ENCODE peak calls at places on chromosomes 16 and 17, in ten cellular contexts. L is glutamatergic neuron; X is GF-D8; B is kidney; H is HS-27A; U is ascending aorta; W is choroid plexus epithelial cell; D is fibroblast of pulmonary artery; E is naive thymus-derived CD8-positive, alpha-beta T cell; Q is hippocampal formation. F is an unnamed sample.

GRCh38 chr17:64069143-64069542 is 48.7 kb upstream of the ICAM2 start:
- DNase-seq in E (no peak), W (no peak), Q (no peak), B (no peak), U (no peak), H (no peak), X (no peak), D (no peak), L (no peak), F (no peak)

GRCh38 chr17:50934672-50935200 is 68.6 kb upstream of the TOB1 start:
- DNase-seq in L (peak; percentile 67), B (peak; percentile 40), Q (peak; percentile 40), E (no peak), U (no peak), X (no peak), H (no peak), W (no peak), D (no peak), F (peak; percentile 79)

GRCh38 chr17:62668091-62668804 is 40.8 kb downstream of the MRC2 start:
- DNase-seq in H (no peak), Q (no peak), U (no peak), X (no peak), D (no peak), L (no peak), E (no peak), B (no peak), W (no peak), F (peak; percentile 95)

GRCh38 chr16:85274924-85275323 is 162.7 kb upstream of the CIBAR2 start:
- DNase-seq in W (no peak), Q (no peak), D (no peak), L (no peak), X (no peak), H (no peak), U (no peak), B (no peak), E (no peak), F (no peak)

GRCh38 chr17:42200702-42201101 is 6.4 kb upstream of the GHDC start:
- DNase-seq in L (no peak), E (no peak), W (no peak), D (peak; percentile 88), U (no peak), B (no peak), X (no peak), Q (peak; percentile 56), H (no peak), F (no peak)

GRCh38 chr17:17439971-17440843 is 36.6 kb upstream of the MED9 start:
- DNase-seq in W (peak; percentile 65), L (peak; percentile 86), B (peak; percentile 91), H (no peak), U (no peak), Q (peak; percentile 63), X (peak; percentile 8), E (peak; percentile 73), D (peak; percentile 66), F (peak; percentile 90)

GRCh38 chr16:379961-380836 is 1.6 kb downstream of the PGAP6 start:
- DNase-seq in U (no peak), W (no peak), Q (no peak), D (no peak), E (peak; percentile 44), L (no peak), H (no peak), B (peak; percentile 75), X (no peak), F (no peak)

GRCh38 chr17:62671553-62671952 is 44.1 kb downstream of the MRC2 start:
- DNase-seq in Q (no peak), E (no peak), H (no peak), L (no peak), D (no peak), X (no peak), B (peak; percentile 82), U (no peak), W (no peak), F (peak; percentile 43)

GRCh38 chr17:2373179-2373578 is 27.7 kb downstream of the MNT start:
- DNase-seq in Q (no peak), W (no peak), D (no peak), X (no peak), B (peak; percentile 71), L (no peak), H (no peak), E (no peak), U (no peak), F (peak; percentile 74)

GRCh38 chr16:3027983-3028715 is 4.3 kb downstream of the THOC6 start:
- DNase-seq in Q (peak; percentile 17), D (peak; percentile 74), E (peak; percentile 81), H (no peak), W (peak; percentile 81), L (peak; percentile 94), U (peak; percentile 84), B (peak; percentile 94), X (peak; percentile 30), F (peak; percentile 96)

GRCh38 chr16:2296662-2297505 is 29.0 kb upstream of the RNPS1 start:
- DNase-seq in H (peak; percentile 36), E (no peak), B (peak; percentile 66), U (no peak), W (peak; percentile 33), L (peak; percentile 45), X (no peak), Q (no peak), D (peak; percentile 35), F (peak; percentile 91)

GRCh38 chr17:17204041-17204591 is 2.0 kb downstream of the PLD6 start:
- DNase-seq in E (no peak), D (no peak), X (no peak), B (peak; percentile 78), H (no peak), U (peak; percentile 89), L (no peak), Q (peak; percentile 46), W (no peak), F (peak; percentile 58)

GRCh38 chr16:5510819-5511370 is 413.3 kb upstream of the EEF2KMT start:
- DNase-seq in H (no peak), W (no peak), X (no peak), E (no peak), U (no peak), D (no peak), B (no peak), L (no peak), Q (no peak), F (no peak)

GRCh38 chr16:49365711-49366509 is 7.7 kb upstream of the C16orf78 start:
- DNase-seq in Q (no peak), H (no peak), D (no peak), U (no peak), L (no peak), X (no peak), W (no peak), B (no peak), E (no peak), F (no peak)

GRCh38 chr16:35184356-35184870 is 1725.0 kb downstream of the TP53TG3F start:
- DNase-seq in L (no peak), E (no peak), H (no peak), D (no peak), X (no peak), B (no peak), W (no peak), U (no peak), Q (no peak), F (peak; percentile 15)

GRCh38 chr17:18018411-18018921 is 20.5 kb downstream of the ATPAF2 start:
- DNase-seq in U (no peak), D (no peak), H (no peak), W (no peak), Q (no peak), B (no peak), X (no peak), L (no peak), E (no peak), F (peak; percentile 37)

GRCh38 chr16:19555938-19556778 is 655 bp downstream of the VPS35L start:
- DNase-seq in W (peak; percentile 37), B (no peak), E (peak; percentile 19), Q (no peak), H (no peak), D (peak; percentile 42), X (no peak), L (no peak), U (no peak), F (peak; percentile 60)

GRCh38 chr17:19388791-19389190 is 1.8 kb upstream of the MFAP4 start:
- DNase-seq in B (peak; percentile 2), W (no peak), E (no peak), X (no peak), D (no peak), H (no peak), Q (no peak), L (no peak), U (no peak), F (no peak)

GRCh38 chr17:75587718-75588545 is at the start of gene MYO15B:
- DNase-seq in B (peak; percentile 92), L (peak; percentile 74), D (no peak), Q (peak; percentile 7), W (peak; percentile 9), H (no peak), E (peak; percentile 75), U (peak; percentile 79), X (peak; percentile 54), F (peak; percentile 86)

GRCh38 chr17:80959330-80960036 is 32.2 kb upstream of the CHMP6 start:
- DNase-seq in L (peak; percentile 29), X (no peak), E (no peak), U (peak; percentile 95), B (peak; percentile 93), Q (peak; percentile 41), H (no peak), W (peak; percentile 24), D (peak; percentile 49), F (peak; percentile 96)

GRCh38 chr16:11205065-11205699 is 50.8 kb downstream of the SOCS1 start:
- DNase-seq in W (no peak), X (peak; percentile 36), B (no peak), E (no peak), Q (no peak), L (no peak), D (no peak), U (no peak), H (no peak), F (peak; percentile 55)

GRCh38 chr16:28824548-28824973 is 1.8 kb downstream of the ATXN2L start:
- DNase-seq in Q (no peak), W (no peak), X (no peak), D (no peak), B (no peak), H (no peak), U (no peak), E (no peak), L (no peak), F (no peak)